ENCODE peak calls at places on chromosomes 3 and 15, in ten cellular contexts. One of them, this sample, is unnamed.

GRCh38 chr15:29685156-29686078 is 136.9 kb downstream of the TJP1 start:
- DNase-seq in HCEC 1CT: peak
- DNase-seq in H4: no peak
- DNase-seq in colonic mucosa: no peak
- DNase-seq in ELF-1: peak
- DNase-seq in amniotic stem cell: no peak
- DNase-seq in AG04449: no peak
- DNase-seq in NCI-H2107: no peak
- DNase-seq in mesenchymal stem cell: no peak
- DNase-seq in GM13977: no peak
- DNase-seq in this sample: peak

GRCh38 chr3:185781759-185782158 is 43.1 kb downstream of the IGF2BP2 start:
- DNase-seq in ELF-1: no peak
- DNase-seq in NCI-H2107: no peak
- DNase-seq in GM13977: no peak
- DNase-seq in HCEC 1CT: peak
- DNase-seq in AG04449: peak
- DNase-seq in amniotic stem cell: no peak
- DNase-seq in H4: no peak
- DNase-seq in mesenchymal stem cell: peak
- DNase-seq in colonic mucosa: no peak
- DNase-seq in this sample: no peak

GRCh38 chr3:113185436-113185835 is 25.9 kb upstream of the BOC start:
- DNase-seq in mesenchymal stem cell: peak
- DNase-seq in H4: no peak
- DNase-seq in amniotic stem cell: no peak
- DNase-seq in GM13977: no peak
- DNase-seq in NCI-H2107: no peak
- DNase-seq in colonic mucosa: no peak
- DNase-seq in ELF-1: no peak
- DNase-seq in AG04449: no peak
- DNase-seq in HCEC 1CT: no peak
- DNase-seq in this sample: no peak

GRCh38 chr15:44541282-44541958 is 4.5 kb downstream of the EIF3J start:
- DNase-seq in HCEC 1CT: peak
- DNase-seq in GM13977: no peak
- DNase-seq in mesenchymal stem cell: peak
- DNase-seq in ELF-1: no peak
- DNase-seq in colonic mucosa: no peak
- DNase-seq in AG04449: peak
- DNase-seq in NCI-H2107: no peak
- DNase-seq in H4: no peak
- DNase-seq in amniotic stem cell: peak
- DNase-seq in this sample: peak

GRCh38 chr3:27165348-27165747 is 203.8 kb downstream of the NEK10 start:
- DNase-seq in AG04449: peak
- DNase-seq in GM13977: no peak
- DNase-seq in HCEC 1CT: peak
- DNase-seq in NCI-H2107: no peak
- DNase-seq in H4: peak
- DNase-seq in colonic mucosa: no peak
- DNase-seq in ELF-1: no peak
- DNase-seq in mesenchymal stem cell: peak
- DNase-seq in amniotic stem cell: peak
- DNase-seq in this sample: no peak

GRCh38 chr3:107375682-107376081 is 1.6 kb upstream of the CCDC54 start:
- DNase-seq in H4: no peak
- DNase-seq in NCI-H2107: no peak
- DNase-seq in GM13977: no peak
- DNase-seq in amniotic stem cell: no peak
- DNase-seq in AG04449: no peak
- DNase-seq in ELF-1: no peak
- DNase-seq in mesenchymal stem cell: no peak
- DNase-seq in HCEC 1CT: no peak
- DNase-seq in colonic mucosa: no peak
- DNase-seq in this sample: no peak

GRCh38 chr15:91874992-91875651 is 21.6 kb downstream of the SLCO3A1 start:
- DNase-seq in GM13977: no peak
- DNase-seq in ELF-1: no peak
- DNase-seq in colonic mucosa: no peak
- DNase-seq in NCI-H2107: no peak
- DNase-seq in amniotic stem cell: no peak
- DNase-seq in AG04449: no peak
- DNase-seq in H4: no peak
- DNase-seq in HCEC 1CT: no peak
- DNase-seq in mesenchymal stem cell: no peak
- DNase-seq in this sample: no peak

GRCh38 chr15:37035349-37035748 is 65.0 kb downstream of the MEIS2 start:
- DNase-seq in amniotic stem cell: no peak
- DNase-seq in NCI-H2107: no peak
- DNase-seq in H4: no peak
- DNase-seq in ELF-1: no peak
- DNase-seq in GM13977: no peak
- DNase-seq in AG04449: no peak
- DNase-seq in colonic mucosa: no peak
- DNase-seq in mesenchymal stem cell: peak
- DNase-seq in HCEC 1CT: peak
- DNase-seq in this sample: no peak

GRCh38 chr3:40086890-40087884 is 222.3 kb upstream of the EIF1B start:
- DNase-seq in AG04449: no peak
- DNase-seq in mesenchymal stem cell: no peak
- DNase-seq in HCEC 1CT: no peak
- DNase-seq in amniotic stem cell: no peak
- DNase-seq in ELF-1: no peak
- DNase-seq in H4: no peak
- DNase-seq in colonic mucosa: peak
- DNase-seq in NCI-H2107: no peak
- DNase-seq in GM13977: no peak
- DNase-seq in this sample: no peak

GRCh38 chr3:61903931-61904657 is 342.7 kb downstream of the PTPRG start:
- DNase-seq in amniotic stem cell: no peak
- DNase-seq in H4: peak
- DNase-seq in mesenchymal stem cell: peak
- DNase-seq in colonic mucosa: peak
- DNase-seq in NCI-H2107: no peak
- DNase-seq in GM13977: no peak
- DNase-seq in HCEC 1CT: no peak
- DNase-seq in AG04449: no peak
- DNase-seq in ELF-1: no peak
- DNase-seq in this sample: no peak

GRCh38 chr3:107236661-107237375 is 140.4 kb upstream of the CCDC54 start:
- DNase-seq in HCEC 1CT: no peak
- DNase-seq in GM13977: no peak
- DNase-seq in ELF-1: peak
- DNase-seq in colonic mucosa: no peak
- DNase-seq in H4: no peak
- DNase-seq in NCI-H2107: no peak
- DNase-seq in mesenchymal stem cell: peak
- DNase-seq in AG04449: no peak
- DNase-seq in amniotic stem cell: no peak
- DNase-seq in this sample: no peak

GRCh38 chr15:69160976-69161877 is 792 bp downstream of the GLCE start:
- DNase-seq in AG04449: no peak
- DNase-seq in mesenchymal stem cell: peak
- DNase-seq in GM13977: peak
- DNase-seq in ELF-1: peak
- DNase-seq in colonic mucosa: peak
- DNase-seq in H4: no peak
- DNase-seq in NCI-H2107: no peak
- DNase-seq in amniotic stem cell: no peak
- DNase-seq in HCEC 1CT: peak
- DNase-seq in this sample: peak

GRCh38 chr3:131004603-131005002 is 22.0 kb downstream of the ASTE1 start:
- DNase-seq in ELF-1: no peak
- DNase-seq in colonic mucosa: no peak
- DNase-seq in GM13977: no peak
- DNase-seq in amniotic stem cell: no peak
- DNase-seq in NCI-H2107: no peak
- DNase-seq in mesenchymal stem cell: no peak
- DNase-seq in HCEC 1CT: no peak
- DNase-seq in AG04449: no peak
- DNase-seq in H4: no peak
- DNase-seq in this sample: no peak

GRCh38 chr3:142651711-142652110 is 55.5 kb downstream of the PLS1 start:
- DNase-seq in ELF-1: no peak
- DNase-seq in colonic mucosa: no peak
- DNase-seq in GM13977: no peak
- DNase-seq in H4: no peak
- DNase-seq in NCI-H2107: no peak
- DNase-seq in mesenchymal stem cell: no peak
- DNase-seq in HCEC 1CT: no peak
- DNase-seq in amniotic stem cell: no peak
- DNase-seq in AG04449: no peak
- DNase-seq in this sample: no peak

GRCh38 chr15:52789601-52790165 is 453 bp downstream of the ONECUT1 start:
- DNase-seq in amniotic stem cell: no peak
- DNase-seq in NCI-H2107: no peak
- DNase-seq in GM13977: no peak
- DNase-seq in H4: no peak
- DNase-seq in HCEC 1CT: peak
- DNase-seq in mesenchymal stem cell: peak
- DNase-seq in ELF-1: no peak
- DNase-seq in AG04449: no peak
- DNase-seq in colonic mucosa: no peak
- DNase-seq in this sample: peak

GRCh38 chr15:77620297-77620696 is 12.4 kb downstream of the LINGO1 start:
- DNase-seq in GM13977: no peak
- DNase-seq in mesenchymal stem cell: no peak
- DNase-seq in HCEC 1CT: no peak
- DNase-seq in NCI-H2107: no peak
- DNase-seq in amniotic stem cell: no peak
- DNase-seq in colonic mucosa: no peak
- DNase-seq in ELF-1: peak
- DNase-seq in AG04449: no peak
- DNase-seq in H4: no peak
- DNase-seq in this sample: no peak

GRCh38 chr3:136675150-136675858 is 76.9 kb downstream of the STAG1 start:
- DNase-seq in mesenchymal stem cell: no peak
- DNase-seq in ELF-1: no peak
- DNase-seq in NCI-H2107: no peak
- DNase-seq in AG04449: no peak
- DNase-seq in GM13977: no peak
- DNase-seq in colonic mucosa: no peak
- DNase-seq in H4: no peak
- DNase-seq in amniotic stem cell: no peak
- DNase-seq in HCEC 1CT: no peak
- DNase-seq in this sample: no peak

GRCh38 chr15:84961114-84961452 is 20.6 kb upstream of the PDE8A start:
- DNase-seq in GM13977: no peak
- DNase-seq in HCEC 1CT: peak
- DNase-seq in H4: peak
- DNase-seq in AG04449: no peak
- DNase-seq in amniotic stem cell: peak
- DNase-seq in NCI-H2107: no peak
- DNase-seq in mesenchymal stem cell: peak
- DNase-seq in colonic mucosa: no peak
- DNase-seq in ELF-1: peak
- DNase-seq in this sample: no peak

GRCh38 chr15:74983725-74984231 is 11.6 kb upstream of the SCAMP5 start:
- DNase-seq in mesenchymal stem cell: no peak
- DNase-seq in GM13977: peak
- DNase-seq in AG04449: no peak
- DNase-seq in HCEC 1CT: peak
- DNase-seq in NCI-H2107: no peak
- DNase-seq in H4: no peak
- DNase-seq in amniotic stem cell: no peak
- DNase-seq in ELF-1: no peak
- DNase-seq in colonic mucosa: no peak
- DNase-seq in this sample: peak

GRCh38 chr3:31729082-31729481 is 196.4 kb downstream of the STT3B start:
- DNase-seq in HCEC 1CT: no peak
- DNase-seq in NCI-H2107: no peak
- DNase-seq in GM13977: no peak
- DNase-seq in colonic mucosa: no peak
- DNase-seq in ELF-1: no peak
- DNase-seq in mesenchymal stem cell: no peak
- DNase-seq in H4: no peak
- DNase-seq in AG04449: no peak
- DNase-seq in amniotic stem cell: no peak
- DNase-seq in this sample: no peak

GRCh38 chr3:123347205-123347604 is 101.7 kb downstream of the ADCY5 start:
- DNase-seq in mesenchymal stem cell: no peak
- DNase-seq in HCEC 1CT: no peak
- DNase-seq in ELF-1: no peak
- DNase-seq in amniotic stem cell: no peak
- DNase-seq in colonic mucosa: no peak
- DNase-seq in H4: no peak
- DNase-seq in GM13977: no peak
- DNase-seq in AG04449: no peak
- DNase-seq in NCI-H2107: no peak
- DNase-seq in this sample: no peak

GRCh38 chr3:14240366-14240765 is 61.7 kb downstream of the LSM3 start:
- DNase-seq in AG04449: no peak
- DNase-seq in HCEC 1CT: no peak
- DNase-seq in colonic mucosa: peak
- DNase-seq in amniotic stem cell: no peak
- DNase-seq in NCI-H2107: no peak
- DNase-seq in GM13977: no peak
- DNase-seq in mesenchymal stem cell: no peak
- DNase-seq in ELF-1: no peak
- DNase-seq in H4: no peak
- DNase-seq in this sample: no peak

GRCh38 chr15:55168350-55168974 is 28.3 kb downstream of the RSL24D1 start:
- DNase-seq in HCEC 1CT: peak
- DNase-seq in amniotic stem cell: peak
- DNase-seq in ELF-1: peak
- DNase-seq in colonic mucosa: peak
- DNase-seq in H4: peak
- DNase-seq in AG04449: peak
- DNase-seq in GM13977: peak
- DNase-seq in mesenchymal stem cell: peak
- DNase-seq in NCI-H2107: no peak
- DNase-seq in this sample: peak

GRCh38 chr3:16335772-16336621 is 71.0 kb downstream of the OXNAD1 start:
- DNase-seq in GM13977: no peak
- DNase-seq in amniotic stem cell: no peak
- DNase-seq in H4: no peak
- DNase-seq in colonic mucosa: no peak
- DNase-seq in HCEC 1CT: no peak
- DNase-seq in NCI-H2107: no peak
- DNase-seq in AG04449: no peak
- DNase-seq in ELF-1: no peak
- DNase-seq in mesenchymal stem cell: no peak
- DNase-seq in this sample: no peak

GRCh38 chr3:50156991-50157493 is 1.9 kb downstream of the SEMA3F start:
- DNase-seq in NCI-H2107: no peak
- DNase-seq in ELF-1: no peak
- DNase-seq in AG04449: no peak
- DNase-seq in GM13977: no peak
- DNase-seq in colonic mucosa: peak
- DNase-seq in HCEC 1CT: no peak
- DNase-seq in mesenchymal stem cell: peak
- DNase-seq in amniotic stem cell: no peak
- DNase-seq in H4: no peak
- DNase-seq in this sample: no peak

GRCh38 chr3:130850846-130851245 is 43.0 kb upstream of the ATP2C1 start:
- DNase-seq in H4: peak
- DNase-seq in AG04449: no peak
- DNase-seq in colonic mucosa: no peak
- DNase-seq in NCI-H2107: no peak
- DNase-seq in amniotic stem cell: no peak
- DNase-seq in GM13977: no peak
- DNase-seq in HCEC 1CT: no peak
- DNase-seq in ELF-1: no peak
- DNase-seq in mesenchymal stem cell: no peak
- DNase-seq in this sample: no peak

GRCh38 chr15:37166402-37166801 is 66.1 kb upstream of the MEIS2 start:
- DNase-seq in ELF-1: no peak
- DNase-seq in NCI-H2107: no peak
- DNase-seq in amniotic stem cell: no peak
- DNase-seq in GM13977: no peak
- DNase-seq in H4: no peak
- DNase-seq in mesenchymal stem cell: no peak
- DNase-seq in HCEC 1CT: no peak
- DNase-seq in colonic mucosa: no peak
- DNase-seq in AG04449: no peak
- DNase-seq in this sample: no peak

GRCh38 chr15:66730168-66731014 is 28.4 kb downstream of the SMAD6 start:
- DNase-seq in AG04449: no peak
- DNase-seq in ELF-1: no peak
- DNase-seq in HCEC 1CT: peak
- DNase-seq in H4: no peak
- DNase-seq in NCI-H2107: no peak
- DNase-seq in amniotic stem cell: no peak
- DNase-seq in mesenchymal stem cell: peak
- DNase-seq in colonic mucosa: no peak
- DNase-seq in GM13977: no peak
- DNase-seq in this sample: peak